ENCODE peak calls at places on chromosomes 3 and 15, in six cellular contexts. J, F, E, B, Y and I are unnamed samples.

GRCh38 chr3:196666001-196666867 is 26.7 kb downstream of the NRROS start:
- DNase-seq in J (no peak), F (no peak), E (peak), B (no peak), Y (peak), I (no peak)

GRCh38 chr3:194061421-194062029 is 74.4 kb upstream of the HES1 start:
- DNase-seq in J (no peak), F (no peak), E (no peak), B (no peak), Y (no peak), I (no peak)

GRCh38 chr3:195175076-195175475 is 95.9 kb downstream of the XXYLT1 start:
- DNase-seq in J (no peak), F (no peak), E (no peak), B (no peak), Y (no peak), I (no peak)

GRCh38 chr3:15032650-15033049 is 32.5 kb downstream of the MRPS25 start:
- DNase-seq in J (no peak), F (no peak), E (no peak), B (no peak), Y (no peak), I (no peak)

GRCh38 chr3:37024092-37024491 is 30.8 kb downstream of the MLH1 start:
- DNase-seq in J (peak), F (no peak), E (no peak), B (no peak), Y (no peak), I (no peak)

GRCh38 chr3:42090973-42091731 is at the start of gene TRAK1:
- DNase-seq in J (no peak), F (no peak), E (no peak), B (no peak), Y (no peak), I (no peak)

GRCh38 chr15:29452881-29453731 is 183.5 kb upstream of the NSMCE3 start:
- DNase-seq in J (no peak), F (no peak), E (no peak), B (no peak), Y (no peak), I (no peak)

GRCh38 chr3:11288786-11289637 is 16.8 kb downstream of the ATG7 start:
- DNase-seq in J (peak), F (no peak), E (peak), B (peak), Y (no peak), I (no peak)

GRCh38 chr3:133016838-133017309 is 21.3 kb upstream of the TMEM108 start:
- DNase-seq in J (no peak), F (no peak), E (no peak), B (no peak), Y (no peak), I (no peak)

GRCh38 chr15:75697523-75698398 is 14.9 kb downstream of the CSPG4 start:
- DNase-seq in J (no peak), F (no peak), E (no peak), B (no peak), Y (no peak), I (no peak)

GRCh38 chr3:63979093-63979492 is 44.2 kb downstream of the PSMD6 start:
- DNase-seq in J (no peak), F (no peak), E (no peak), B (no peak), Y (no peak), I (no peak)

GRCh38 chr15:63494406-63494805 is 10.0 kb upstream of the USP3 start:
- DNase-seq in J (no peak), F (no peak), E (no peak), B (no peak), Y (no peak), I (no peak)

GRCh38 chr3:194638991-194639605 is 5.9 kb upstream of the TMEM44 start:
- DNase-seq in J (no peak), F (no peak), E (no peak), B (no peak), Y (no peak), I (no peak)

GRCh38 chr3:191290311-191291025 is 38.7 kb upstream of the CCDC50 start:
- DNase-seq in J (no peak), F (no peak), E (no peak), B (no peak), Y (no peak), I (no peak)

GRCh38 chr3:15094187-15094875 is 4.6 kb downstream of the RBSN start:
- DNase-seq in J (no peak), F (no peak), E (no peak), B (no peak), Y (no peak), I (no peak)

GRCh38 chr3:190541560-190541959 is 27.7 kb downstream of the IL1RAP start:
- DNase-seq in J (no peak), F (no peak), E (no peak), B (no peak), Y (no peak), I (no peak)

GRCh38 chr3:14439501-14440167 is 37.2 kb downstream of the SLC6A6 start:
- DNase-seq in J (peak), F (no peak), E (no peak), B (no peak), Y (no peak), I (no peak)

GRCh38 chr3:31106204-31106603 is 211.7 kb upstream of the GADL1 start:
- DNase-seq in J (no peak), F (no peak), E (peak), B (no peak), Y (no peak), I (no peak)

GRCh38 chr15:81407679-81408078 is 33.7 kb upstream of the TMC3 start:
- DNase-seq in J (no peak), F (no peak), E (no peak), B (no peak), Y (no peak), I (no peak)

GRCh38 chr15:63712828-63713520 is 115.8 kb downstream of the FBXL22 start:
- DNase-seq in J (no peak), F (peak), E (no peak), B (peak), Y (no peak), I (peak)

GRCh38 chr15:39595621-39596221 is 14.8 kb downstream of the THBS1 start:
- DNase-seq in J (no peak), F (no peak), E (no peak), B (no peak), Y (no peak), I (no peak)

GRCh38 chr15:39596358-39597051 is 15.6 kb downstream of the THBS1 start:
- DNase-seq in J (no peak), F (no peak), E (no peak), B (no peak), Y (no peak), I (no peak)

GRCh38 chr15:39594056-39594763 is 13.3 kb downstream of the THBS1 start:
- DNase-seq in J (no peak), F (no peak), E (no peak), B (no peak), Y (no peak), I (no peak)

GRCh38 chr15:39593071-39594055 is 12.5 kb downstream of the THBS1 start:
- DNase-seq in J (no peak), F (no peak), E (no peak), B (no peak), Y (no peak), I (no peak)

GRCh38 chr15:39594764-39595620 is 14.1 kb downstream of the THBS1 start:
- DNase-seq in J (no peak), F (no peak), E (no peak), B (no peak), Y (no peak), I (no peak)
- TF ChIP-seq POLR2A in J (no peak), F (no peak), E (no peak), B (no peak), Y (no peak), I (no peak)

GRCh38 chr15:65338366-65338765 is 33.9 kb downstream of the RNU5B-1 start:
- DNase-seq in J (no peak), F (no peak), E (no peak), B (no peak), Y (no peak), I (no peak)
- TF ChIP-seq TAF1 in J (no peak), F (no peak), E (no peak), B (no peak), Y (no peak), I (no peak)

DNA sequence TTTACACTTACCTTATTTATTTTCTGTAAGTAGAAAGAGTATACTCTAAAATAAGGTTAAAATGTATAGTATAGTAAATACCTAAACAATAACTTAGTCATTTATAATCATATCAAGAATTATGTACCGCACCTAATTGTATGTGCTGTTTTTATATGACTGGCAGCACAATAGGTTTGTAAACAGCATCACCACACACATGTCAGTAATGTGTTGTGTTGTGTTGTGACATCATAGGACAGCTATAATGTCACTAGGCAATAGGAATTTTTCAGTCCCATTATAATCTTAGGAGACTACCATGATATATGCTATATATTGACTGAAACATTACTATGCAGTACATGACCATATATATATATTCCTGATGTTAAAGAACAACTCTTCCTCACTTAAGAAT is 99.9 kb upstream of the CNTN4 start:
- DNase-seq in J (no peak), F (no peak), E (no peak), B (no peak), Y (no peak), I (no peak)
- TF ChIP-seq POLR2A in J (no peak), F (no peak), E (no peak), B (no peak), Y (no peak), I (no peak)

DNA sequence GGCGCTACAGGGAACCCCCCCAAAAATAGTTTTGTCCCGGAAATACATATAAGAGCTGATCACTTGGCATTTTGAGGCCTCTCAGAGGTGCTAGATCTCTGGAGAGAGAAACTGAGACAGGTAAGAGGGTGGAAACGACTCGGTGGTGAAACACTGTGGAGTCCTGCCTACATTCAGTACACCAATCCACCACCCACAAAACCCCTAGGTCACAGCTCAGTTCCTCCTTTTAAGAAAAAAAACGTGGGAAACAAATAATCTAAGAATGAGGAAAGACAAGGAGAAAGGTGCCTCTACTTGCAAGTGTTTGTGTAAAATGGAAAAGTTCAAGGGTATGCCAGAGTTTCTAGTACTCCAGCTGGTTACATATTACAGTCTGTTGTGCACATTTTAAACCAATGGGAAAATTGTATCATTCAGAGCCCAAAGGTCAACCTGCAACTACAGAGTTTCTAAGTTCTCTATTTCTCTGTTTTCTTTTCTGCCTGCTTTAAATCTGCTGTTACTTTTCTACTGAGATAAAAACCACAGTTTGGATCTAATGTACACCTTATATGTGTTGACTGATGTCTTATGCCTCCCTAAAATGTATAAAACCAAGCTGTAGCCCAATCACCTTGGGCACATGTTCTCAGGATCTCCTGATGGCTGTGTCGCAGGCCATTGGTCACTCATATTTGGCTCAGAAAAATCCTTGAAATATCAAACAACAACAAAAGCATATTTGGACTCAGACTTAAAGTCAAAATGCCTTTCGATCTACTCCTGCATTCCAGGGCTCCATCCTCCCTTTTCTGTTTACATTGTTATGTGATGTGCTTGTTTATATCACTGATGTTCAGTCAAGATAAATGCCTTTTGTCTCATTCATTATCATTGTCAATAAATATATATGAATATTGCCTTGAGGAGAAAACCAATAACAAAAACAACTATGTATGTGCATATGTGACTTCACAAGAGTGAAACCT is 32.0 kb downstream of the HGD start:
- DNase-seq in J (no peak), F (no peak), E (peak), B (no peak), Y (no peak), I (no peak)
- TF ChIP-seq TAF1 in J (no peak), F (no peak), E (no peak), B (no peak), Y (no peak), I (no peak)

DNA sequence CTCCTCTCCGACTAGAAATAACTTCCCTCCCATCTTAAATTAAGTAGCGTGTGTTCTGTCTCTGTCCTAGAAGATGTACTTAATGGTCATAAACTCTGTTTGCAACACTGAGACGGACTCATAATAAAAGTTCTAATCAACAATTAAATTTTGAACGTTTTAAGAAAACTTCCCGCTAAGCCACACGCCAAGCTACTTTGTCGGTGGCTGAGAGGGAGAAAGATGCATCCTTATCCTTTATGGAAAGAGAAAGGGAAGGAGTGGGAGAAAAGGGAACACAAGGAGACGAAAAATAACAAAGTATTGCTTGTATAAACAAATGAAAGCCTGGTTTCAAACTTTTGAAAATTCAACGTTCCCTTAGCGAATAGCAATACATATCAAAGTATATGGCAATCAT is 949 bp downstream of the GNB4 start:
- DNase-seq in J (no peak), F (no peak), E (no peak), B (no peak), Y (no peak), I (no peak)
- TF ChIP-seq POLR2A in J (no peak), F (no peak), E (no peak), B (no peak), Y (no peak), I (no peak)

DNA sequence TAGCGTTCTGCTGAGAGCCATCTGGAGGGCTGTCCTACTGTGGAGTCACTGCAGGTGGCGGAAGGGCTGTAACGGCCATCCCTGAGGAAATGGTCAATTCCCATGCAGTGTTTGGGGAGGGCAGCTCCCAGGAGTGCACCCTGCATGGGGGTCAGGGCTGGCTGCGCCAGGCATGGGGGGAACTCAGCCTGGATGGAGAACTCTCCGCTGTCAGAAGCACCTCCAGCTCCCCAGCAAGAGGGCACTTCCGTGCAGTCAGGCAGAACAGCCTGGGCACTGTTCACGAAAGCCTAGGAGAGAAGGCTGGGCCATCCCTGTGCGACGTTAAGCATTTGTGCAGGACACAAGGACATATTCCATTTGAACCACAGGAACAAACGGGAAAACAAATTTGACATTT is 105.2 kb downstream of the LRIG1 start:
- DNase-seq in J (no peak), F (no peak), E (no peak), B (no peak), Y (no peak), I (no peak)
- TF ChIP-seq TAF1 in J (no peak), F (no peak), E (no peak), B (no peak), Y (no peak), I (no peak)

GRCh38 chr3:120420855-120421570 is 29.8 kb downstream of the FSTL1 start:
- DNase-seq in J (no peak), F (no peak), E (no peak), B (no peak), Y (no peak), I (no peak)
- TF ChIP-seq POLR2A in J (no peak), F (no peak), E (no peak), B (no peak), Y (no peak), I (no peak)